ENCODE peak calls at places on chromosomes 11 and 22, in four cellular contexts. O, N, Y and X are unnamed samples.

GRCh38 chr11:9138612-9139579 is 47.5 kb upstream of the SCUBE2 start:
- DNase-seq in O (peak), N (no peak), Y (no peak), X (no peak)

GRCh38 chr22:49862408-49862776 is 8.7 kb downstream of the ZBED4 start:
- DNase-seq in O (no peak), Y (no peak), N (no peak), X (peak)

GRCh38 chr11:14380947-14381555 is 22.1 kb upstream of the RRAS2 start:
- DNase-seq in Y (peak), O (peak), N (no peak), X (peak)

GRCh38 chr11:61028135-61028729 is 56.8 kb downstream of the CD6 start:
- DNase-seq in O (peak), N (no peak), Y (no peak), X (peak)

GRCh38 chr22:40578171-40578570 is 58.3 kb downstream of the MRTFA start:
- DNase-seq in Y (no peak), N (no peak), O (no peak), X (no peak)

GRCh38 chr22:18070556-18071306 is 7.1 kb upstream of the PEX26 start:
- DNase-seq in O (no peak), Y (peak), N (no peak), X (peak)

GRCh38 chr11:8634498-8634897 is 40.5 kb upstream of the STK33 start:
- DNase-seq in Y (no peak), O (no peak), N (no peak), X (no peak)

GRCh38 chr11:83007909-83008580 is 63.7 kb downstream of the RAB30 start:
- DNase-seq in Y (peak), N (no peak), O (peak), X (peak)

GRCh38 chr22:37525073-37525745 is 6.0 kb upstream of the CARD10 start:
- DNase-seq in O (no peak), N (no peak), Y (no peak), X (no peak)

GRCh38 chr11:68727783-68728182 is 23.5 kb downstream of the TESMIN start:
- DNase-seq in O (no peak), Y (peak), N (no peak), X (no peak)

GRCh38 chr11:111414936-111415335 is 35.9 kb upstream of the POU2AF1 start:
- DNase-seq in O (no peak), N (no peak), Y (no peak), X (no peak)

GRCh38 chr11:19938051-19938856 is 222.0 kb downstream of the DBX1 start:
- DNase-seq in Y (peak), N (no peak), O (peak), X (no peak)

GRCh38 chr11:122161191-122161590 is 45.2 kb upstream of the BLID start:
- DNase-seq in O (no peak), Y (no peak), N (no peak), X (no peak)

GRCh38 chr11:122159861-122160260 is 43.8 kb upstream of the BLID start:
- DNase-seq in O (no peak), Y (peak), N (no peak), X (no peak)

GRCh38 chr11:122157540-122158173 is 41.6 kb upstream of the BLID start:
- DNase-seq in Y (no peak), N (no peak), O (no peak), X (no peak)

GRCh38 chr11:122162095-122162494 is 46.1 kb upstream of the BLID start:
- DNase-seq in Y (no peak), N (no peak), O (no peak), X (no peak)

DNA sequence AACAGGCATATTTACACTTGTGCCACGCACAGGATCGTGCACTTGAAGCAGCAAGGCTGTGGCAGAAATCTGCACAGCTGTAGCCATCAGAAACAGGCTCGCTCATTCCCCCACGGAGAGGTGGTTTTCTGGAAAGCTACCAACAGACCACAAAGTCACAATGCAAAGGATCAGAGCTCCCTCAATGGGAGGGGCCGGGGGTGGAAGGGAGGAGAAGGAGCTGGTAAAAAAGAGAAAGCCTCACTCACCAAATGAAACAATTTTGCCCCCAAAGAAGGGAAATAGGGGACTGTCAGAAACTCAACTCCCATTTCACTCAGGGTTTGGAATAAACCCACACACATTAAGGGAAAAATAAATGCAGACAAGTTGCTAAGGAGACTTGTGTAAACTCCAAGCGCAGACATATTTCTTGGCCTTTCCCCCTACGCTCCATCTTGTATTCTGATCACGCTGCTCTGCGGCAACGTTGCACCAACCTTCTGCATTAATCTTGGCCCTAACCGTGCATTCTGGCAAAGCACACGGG is 43.2 kb upstream of the BLID start:
- DNase-seq in Y (peak), O (no peak), N (no peak), X (no peak)
- H3K27ac ChIP-seq in Y (peak), O (peak), N (no peak), X (no peak)

DNA sequence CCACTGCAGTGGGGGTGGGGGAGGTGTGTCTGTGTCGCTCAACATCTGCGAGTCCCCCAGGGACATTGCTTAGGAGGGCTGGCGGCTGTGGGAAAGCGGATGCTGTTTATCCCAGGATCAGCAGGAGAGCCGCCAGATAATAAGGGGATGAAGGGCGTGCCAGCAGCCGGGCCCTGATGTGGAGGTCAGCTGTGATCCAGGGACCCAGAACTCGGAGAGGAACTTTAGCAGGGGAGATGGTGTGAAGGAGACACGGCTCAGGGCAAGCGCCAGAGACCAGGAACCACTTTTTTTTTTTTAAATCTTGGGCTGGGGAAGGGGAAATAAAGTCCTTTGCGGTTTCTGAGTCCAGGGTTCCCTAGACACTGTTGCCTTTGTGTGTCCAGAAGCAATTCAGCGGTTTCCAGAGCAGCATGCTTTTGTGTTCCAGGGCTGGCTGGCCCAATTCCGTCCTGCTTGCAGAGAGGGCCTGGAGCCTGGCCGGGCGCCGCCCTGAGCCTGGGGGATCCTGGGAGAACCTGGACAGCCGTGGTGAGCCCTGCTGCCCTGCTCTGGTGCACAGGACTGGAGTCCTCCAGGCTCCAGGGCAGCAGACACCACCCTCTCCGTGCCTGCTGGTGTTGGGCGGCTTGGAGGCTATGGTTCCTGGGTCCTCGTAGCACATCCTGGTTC is at the start of gene GRAMD4:
- DNase-seq in O (no peak), Y (peak), N (no peak), X (peak)
- H3K27ac ChIP-seq in O (peak), Y (peak), N (no peak), X (no peak)

GRCh38 chr11:1301220-1302000 is 8.0 kb downstream of the TOLLIP start:
- DNase-seq in Y (no peak), O (no peak), N (no peak), X (peak)

GRCh38 chr11:1298695-1299492 is 10.5 kb downstream of the TOLLIP start:
- DNase-seq in N (no peak), O (peak), Y (peak), X (peak)

GRCh38 chr11:1299621-1300020 is 9.8 kb downstream of the TOLLIP start:
- DNase-seq in N (no peak), O (no peak), Y (peak), X (peak)

GRCh38 chr11:1300569-1301187 is 8.8 kb downstream of the TOLLIP start:
- DNase-seq in O (no peak), Y (peak), N (no peak), X (peak)

GRCh38 chr11:1300121-1300520 is 9.3 kb downstream of the TOLLIP start:
- DNase-seq in N (no peak), Y (no peak), O (no peak), X (no peak)
- H3K27ac ChIP-seq in N (no peak), Y (no peak), O (peak), X (no peak)

DNA sequence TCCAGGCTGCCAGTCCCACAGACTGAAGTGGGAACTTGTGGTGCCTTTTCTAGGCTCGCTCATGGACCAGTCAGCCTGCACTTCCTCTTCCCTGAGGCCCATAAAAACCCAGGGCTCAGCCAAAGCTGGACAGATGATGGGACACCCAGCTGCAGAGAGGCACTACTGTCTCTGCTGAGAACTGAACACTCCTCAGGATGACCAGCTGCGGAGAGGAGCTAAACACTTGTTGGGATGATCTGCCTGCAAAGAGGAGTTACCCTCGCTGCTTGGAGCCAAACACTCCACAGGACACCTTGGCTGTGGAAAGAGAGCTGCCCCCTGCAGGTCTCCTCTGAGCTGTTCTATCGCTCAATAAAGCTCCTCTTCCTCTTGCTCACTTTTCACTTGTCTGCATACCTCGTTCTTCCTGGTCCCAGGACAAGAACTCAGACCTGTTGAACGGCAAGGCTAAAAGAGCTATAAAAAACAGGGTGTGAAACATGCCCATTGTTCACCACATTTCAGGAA is 465.5 kb downstream of the GUCY1A2 start:
- DNase-seq in Y (no peak), O (no peak), N (no peak), X (no peak)
- H3K27ac ChIP-seq in Y (no peak), O (no peak), N (no peak), X (no peak)